ENCODE peak calls at places on chromosomes 4 and X, in nine cellular contexts. Z, V, E, U, S, R, Q, N and B are unnamed samples.

GRCh38 chrX:69014200-69014599 is 151.1 kb downstream of the PJA1 start:
- DNase-seq in Z (no peak), V (no peak), E (no peak), U (no peak), S (no peak), R (peak; percentile 78), Q (no peak), N (no peak), B (no peak)

GRCh38 chrX:40096395-40097091 is 1.2 kb downstream of the BCOR start:
- DNase-seq in Z (no peak), V (peak; percentile 63), E (peak; percentile 56), U (no peak), S (peak; percentile 84), R (peak; percentile 45), Q (no peak), N (no peak), B (peak; percentile 50)

GRCh38 chr4:7854697-7855370 is 84.8 kb downstream of the AFAP1 start:
- DNase-seq in Z (no peak), V (peak; percentile 56), E (no peak), U (peak; percentile 56), S (no peak), R (no peak), Q (peak; percentile 72), N (no peak), B (no peak)

GRCh38 chrX:132216283-132216682 is 3.0 kb downstream of the RAP2C start:
- DNase-seq in Z (no peak), V (no peak), E (no peak), U (no peak), S (no peak), R (no peak), Q (no peak), N (no peak), B (no peak)

GRCh38 chrX:145825896-145826295 is 8.3 kb downstream of the SLITRK2 start:
- DNase-seq in Z (no peak), V (no peak), E (no peak), U (no peak), S (no peak), R (no peak), Q (peak; percentile 11), N (no peak), B (no peak)

GRCh38 chr4:185115827-185116232 is 27.2 kb upstream of the SLC25A4 start:
- DNase-seq in Z (no peak), V (no peak), E (peak; percentile 56), U (no peak), S (peak; percentile 74), R (peak; percentile 94), Q (peak; percentile 83), N (peak; percentile 52), B (no peak)

GRCh38 chr4:41709844-41710481 is 38.6 kb downstream of the PHOX2B start:
- DNase-seq in Z (no peak), V (no peak), E (no peak), U (no peak), S (no peak), R (peak; percentile 97), Q (no peak), N (no peak), B (no peak)

GRCh38 chr4:8587469-8588195 is 4.9 kb upstream of the CPZ start:
- DNase-seq in Z (peak; percentile 58), V (no peak), E (no peak), U (no peak), S (peak; percentile 64), R (no peak), Q (no peak), N (no peak), B (no peak)

GRCh38 chr4:27003602-27004238 is 143.1 kb downstream of the STIM2 start:
- DNase-seq in Z (no peak), V (no peak), E (no peak), U (no peak), S (no peak), R (peak; percentile 59), Q (no peak), N (no peak), B (no peak)

GRCh38 chrX:147533426-147533825 is 378.3 kb upstream of the FMR1 start:
- DNase-seq in Z (no peak), V (no peak), E (no peak), U (no peak), S (no peak), R (no peak), Q (no peak), N (no peak), B (no peak)

GRCh38 chr4:142402925-142403324 is 443.2 kb downstream of the INPP4B start:
- DNase-seq in Z (no peak), V (no peak), E (no peak), U (no peak), S (no peak), R (peak; percentile 39), Q (no peak), N (no peak), B (no peak)

GRCh38 chr4:179116011-179116410 is 1673.8 kb upstream of the AGA start:
- DNase-seq in Z (no peak), V (no peak), E (no peak), U (no peak), S (no peak), R (peak; percentile 22), Q (no peak), N (no peak), B (no peak)

GRCh38 chrX:137930562-137930961 is 364.6 kb downstream of the ZIC3 start:
- DNase-seq in Z (no peak), V (no peak), E (no peak), U (no peak), S (no peak), R (no peak), Q (no peak), N (no peak), B (no peak)

GRCh38 chr4:173917255-173917960 is 366.1 kb downstream of the FBXO8 start:
- DNase-seq in Z (no peak), V (no peak), E (no peak), U (no peak), S (no peak), R (peak; percentile 79), Q (no peak), N (no peak), B (no peak)

GRCh38 chr4:128416921-128417320 is 129.3 kb upstream of the PGRMC2 start:
- DNase-seq in Z (no peak), V (no peak), E (no peak), U (no peak), S (no peak), R (no peak), Q (no peak), N (no peak), B (no peak)

GRCh38 chr4:65392488-65392887 is 277.8 kb downstream of the EPHA5 start:
- DNase-seq in Z (no peak), V (no peak), E (no peak), U (no peak), S (no peak), R (no peak), Q (no peak), N (no peak), B (no peak)

GRCh38 chrX:104392350-104392749 is 137.6 kb upstream of the ESX1 start:
- DNase-seq in Z (no peak), V (no peak), E (no peak), U (no peak), S (no peak), R (no peak), Q (no peak), N (no peak), B (no peak)

GRCh38 chr4:11894976-11895375 is 466.3 kb upstream of the HS3ST1 start:
- DNase-seq in Z (no peak), V (no peak), E (no peak), U (no peak), S (no peak), R (no peak), Q (no peak), N (no peak), B (no peak)
- H3K27ac ChIP-seq in Z (no peak overlapping the region), V (no peak overlapping the region), E (no peak overlapping the region), U (no peak overlapping the region), S (no peak overlapping the region), R (no peak overlapping the region), Q (no peak overlapping the region), N (no peak overlapping the region), B (no peak overlapping the region)

GRCh38 chr4:88352062-88352461 is 26.6 kb upstream of the HERC6 start:
- DNase-seq in Z (no peak), V (no peak), E (no peak), U (no peak), S (no peak), R (peak; percentile 16), Q (no peak), N (peak; percentile 8), B (no peak)
- H3K27ac ChIP-seq in Z (no peak overlapping the region), V (no peak overlapping the region), E (no peak overlapping the region), U (no peak overlapping the region), S (no peak overlapping the region), R (no peak overlapping the region), Q (no peak overlapping the region), N (no peak overlapping the region), B (no peak overlapping the region)

GRCh38 chr4:89992744-89993143 is 98.1 kb downstream of the MMRN1 start:
- DNase-seq in Z (no peak), V (no peak), E (no peak), U (no peak), S (no peak), R (no peak), Q (peak; percentile 10), N (no peak), B (no peak)
- H3K27ac ChIP-seq in Z (no peak overlapping the region), V (no peak overlapping the region), E (no peak overlapping the region), U (no peak overlapping the region), S (no peak overlapping the region), R (no peak overlapping the region), Q (no peak overlapping the region), N (no peak overlapping the region), B (no peak overlapping the region)

GRCh38 chr4:2954358-2955185 is 8.6 kb downstream of the NOP14 start:
- DNase-seq in Z (no peak), V (no peak), E (peak; percentile 24), U (no peak), S (no peak), R (no peak), Q (no peak), N (peak; percentile 78), B (no peak)
- H3K27ac ChIP-seq in Z (no peak overlapping the region), V (no peak overlapping the region), E (no peak overlapping the region), U (peak overlapping the region; percentile 14), S (no peak overlapping the region), R (no peak overlapping the region), Q (no peak overlapping the region), N (no peak overlapping the region), B (no peak overlapping the region)